ENCODE peak calls at places on chromosomes 11 and 22, in four cellular contexts. Q, H, V and R are unnamed samples.

GRCh38 chr11:86247608-86248007 is 3.1 kb downstream of the EED start:
- DNase-seq in Q (no peak), H (no peak), V (no peak), R (no peak)

GRCh38 chr22:29112680-29113079 is 39.8 kb downstream of the KREMEN1 start:
- DNase-seq in Q (no peak), H (no peak), V (no peak), R (no peak)

GRCh38 chr11:76512851-76513653 is 68.2 kb downstream of the EMSY start:
- DNase-seq in Q (no peak), H (no peak), V (no peak), R (no peak)

GRCh38 chr22:30077279-30077678 is 3.0 kb upstream of the HORMAD2 start:
- DNase-seq in Q (no peak), H (no peak), V (no peak), R (no peak)

GRCh38 chr11:80722616-80723015 is 1281.8 kb upstream of the TENM4 start:
- DNase-seq in Q (no peak), H (no peak), V (peak; percentile 71), R (no peak)

GRCh38 chr11:119739021-119739703 is 10.2 kb upstream of the NECTIN1 start:
- DNase-seq in Q (no peak), H (no peak), V (no peak), R (no peak)

GRCh38 chr22:40819741-40820140 is 595 bp upstream of the SLC25A17 start:
- DNase-seq in Q (no peak), H (no peak), V (no peak), R (no peak)

GRCh38 chr11:63667993-63668392 is 3.2 kb downstream of the ATL3 start:
- DNase-seq in Q (no peak), H (no peak), V (peak; percentile 75), R (no peak)

GRCh38 chr11:18776324-18776723 is 15.3 kb downstream of the PTPN5 start:
- DNase-seq in Q (no peak), H (no peak), V (no peak), R (no peak)

GRCh38 chr11:125001073-125001764 is 47.2 kb downstream of the CCDC15 start:
- DNase-seq in Q (no peak), H (no peak), V (no peak), R (no peak)

GRCh38 chr11:72229925-72230763 is 5.6 kb downstream of the INPPL1 start:
- DNase-seq in Q (no peak), H (no peak), V (no peak), R (peak; percentile 53)

GRCh38 chr22:50544078-50544745 is 1.5 kb upstream of the KLHDC7B start:
- DNase-seq in Q (no peak), H (peak; percentile 81), V (no peak), R (no peak)

GRCh38 chr11:123594921-123595320 is 59.5 kb downstream of the SCN3B start:
- DNase-seq in Q (no peak), H (no peak), V (no peak), R (no peak)

GRCh38 chr22:46948411-46949144 is 186.1 kb downstream of the TBC1D22A start:
- DNase-seq in Q (no peak), H (no peak), V (no peak), R (no peak)

GRCh38 chr22:17775781-17776470 is 1.7 kb upstream of the BID start:
- DNase-seq in Q (no peak), H (no peak), V (no peak), R (no peak)

GRCh38 chr11:132343445-132343844 is 973.0 kb downstream of the NTM start:
- DNase-seq in Q (no peak), H (no peak), V (no peak), R (no peak)

GRCh38 chr11:93846411-93846810 is 4.0 kb downstream of the VSTM5 start:
- DNase-seq in Q (no peak), H (no peak), V (no peak), R (no peak)

GRCh38 chr11:117717485-117718314 is 79.3 kb downstream of the DSCAML1 start:
- DNase-seq in Q (no peak), H (peak; percentile 58), V (no peak), R (no peak)

GRCh38 chr22:50699754-50700386 is 27.2 kb downstream of the SHANK3 start:
- DNase-seq in Q (no peak), H (no peak), V (no peak), R (no peak)

GRCh38 chr11:79229047-79229446 is 211.8 kb downstream of the TENM4 start:
- DNase-seq in Q (no peak), H (no peak), V (no peak), R (no peak)

DNA sequence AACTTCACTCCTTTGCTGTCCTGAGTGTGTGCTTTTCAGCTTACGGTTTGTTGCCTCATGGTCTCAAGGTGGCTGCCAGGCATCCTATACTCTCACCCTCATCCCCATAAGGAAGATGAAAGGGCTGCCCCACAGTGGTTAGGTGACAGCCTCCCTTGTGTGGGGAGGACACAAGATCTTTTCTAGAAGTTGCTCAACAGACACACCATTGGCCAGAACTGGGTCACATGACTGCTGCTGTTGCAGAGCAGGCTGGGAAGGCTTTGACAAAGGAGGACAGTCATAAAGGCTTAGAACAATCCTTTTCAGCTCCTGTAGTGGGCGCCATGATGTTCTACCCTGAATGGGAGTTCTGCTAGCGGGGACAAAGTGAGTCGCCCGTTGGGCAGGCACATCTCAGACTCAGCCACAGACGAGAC is 69.7 kb upstream of the RASD2 start:
- DNase-seq in Q (no peak), H (no peak), V (no peak), R (no peak)
- TF ChIP-seq CTCF in Q (no peak), H (no peak), V (no peak), R (no peak)

DNA sequence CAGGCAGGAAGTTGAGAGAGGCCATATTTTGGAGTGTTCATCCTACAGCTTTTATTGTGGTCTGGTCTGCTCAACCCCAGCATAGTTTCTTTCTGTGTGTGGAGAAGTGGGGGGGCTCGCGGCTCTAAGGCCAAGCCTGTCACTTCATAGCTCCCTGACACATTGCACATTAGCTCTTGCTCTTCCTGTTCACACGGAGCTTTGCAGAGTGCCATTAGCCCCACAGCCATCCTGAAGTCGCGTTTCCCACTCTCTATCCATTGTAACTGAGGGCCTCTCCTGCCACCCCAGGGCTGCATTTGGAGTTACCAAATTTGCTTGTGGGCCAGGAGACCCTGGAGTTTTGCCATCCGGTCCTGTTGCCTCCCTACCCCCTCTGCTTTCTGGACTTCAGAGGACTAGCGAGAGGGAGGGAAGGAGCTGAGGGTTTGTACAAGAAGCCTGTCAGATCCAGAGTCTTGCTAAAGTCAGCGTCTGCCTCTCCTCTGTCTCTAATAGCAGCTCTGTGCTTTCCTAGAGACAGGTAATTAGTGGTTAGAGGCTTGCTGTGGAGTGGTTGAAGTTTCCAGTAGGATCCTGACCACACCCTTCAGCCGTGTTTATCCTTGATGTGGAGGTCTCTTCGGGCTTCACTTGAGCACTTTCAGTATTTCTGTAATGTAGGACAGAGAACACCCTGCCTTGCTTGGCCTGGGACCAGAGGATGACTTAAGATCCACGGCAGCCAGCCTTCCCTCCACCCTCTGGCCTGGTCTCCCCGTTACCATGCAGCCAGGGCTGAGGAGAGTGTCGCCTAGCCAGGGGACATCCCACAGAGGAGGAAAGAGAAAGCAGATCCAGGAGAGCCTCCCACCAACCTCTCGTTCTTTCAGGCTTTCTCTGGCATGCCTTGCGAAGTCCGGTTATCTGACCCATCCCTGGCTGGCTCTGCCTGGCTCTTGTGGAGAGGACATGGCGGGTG is 14.1 kb downstream of the DCPS start:
- DNase-seq in Q (peak; percentile 96), H (peak; percentile 85), V (no peak), R (peak; percentile 86)
- H3K27ac ChIP-seq in Q (peak overlapping the region; percentile 84), H (peak overlapping the region; percentile 84), V (peak overlapping the region; percentile 89), R (peak overlapping the region; percentile 94)

DNA sequence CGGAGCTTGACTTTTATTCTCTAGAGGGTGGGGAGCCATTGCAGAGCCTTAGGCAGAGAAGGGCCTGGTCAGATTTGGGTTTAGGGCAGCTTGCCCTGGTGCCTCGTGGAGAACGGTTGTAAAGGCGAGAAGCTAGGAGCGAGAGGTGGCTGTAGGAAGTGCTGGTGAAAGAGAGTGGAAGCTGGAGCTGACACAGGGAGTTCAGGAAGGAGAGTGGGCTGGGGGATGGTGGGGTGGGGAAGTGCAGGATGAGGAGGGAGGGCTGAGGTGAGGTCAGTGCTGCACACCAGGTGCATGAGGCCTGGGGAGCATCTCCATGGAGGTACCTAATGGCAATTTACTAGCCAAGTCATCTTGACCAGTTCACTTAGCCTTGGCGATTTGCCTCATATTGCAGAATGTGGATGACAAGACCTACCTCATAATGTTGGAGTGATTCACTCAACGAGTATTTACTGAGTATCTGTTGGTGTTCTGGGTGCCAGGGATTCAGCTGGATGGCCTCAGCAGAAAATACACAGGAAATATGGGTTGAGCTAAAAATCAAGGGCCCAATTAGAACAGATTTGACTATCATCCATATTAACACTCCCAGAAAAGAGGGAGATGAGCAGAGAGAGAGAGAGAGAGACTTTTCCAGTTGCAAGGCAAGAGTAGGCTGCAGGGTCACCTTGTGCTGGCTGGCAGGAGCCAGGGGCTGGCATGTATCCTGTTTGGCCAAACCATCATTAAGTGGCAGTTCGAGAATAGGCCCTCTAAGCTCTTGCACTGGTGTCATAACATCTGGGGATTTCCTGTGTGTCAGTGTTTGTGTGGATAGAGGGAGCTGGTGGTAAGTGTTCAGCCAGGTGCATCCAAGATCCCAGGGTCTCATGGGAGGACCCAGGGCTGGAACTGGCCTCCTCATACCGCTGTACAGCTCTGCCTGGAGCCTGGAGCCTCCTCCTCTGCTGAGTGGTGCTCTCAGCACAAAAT is 44.4 kb upstream of the CLDN5 start:
- DNase-seq in Q (no peak), H (no peak), V (no peak), R (no peak)
- H3K4me3 ChIP-seq in Q (no peak overlapping the region), H (no peak overlapping the region), V (no peak overlapping the region), R (no peak overlapping the region)

GRCh38 chr11:44658451-44658850 is 68.3 kb upstream of the TSPAN18 start:
- DNase-seq in Q (no peak), H (no peak), V (no peak), R (no peak)
- TF ChIP-seq CTCF in Q (no peak), H (no peak), V (peak; percentile 42), R (no peak)

DNA sequence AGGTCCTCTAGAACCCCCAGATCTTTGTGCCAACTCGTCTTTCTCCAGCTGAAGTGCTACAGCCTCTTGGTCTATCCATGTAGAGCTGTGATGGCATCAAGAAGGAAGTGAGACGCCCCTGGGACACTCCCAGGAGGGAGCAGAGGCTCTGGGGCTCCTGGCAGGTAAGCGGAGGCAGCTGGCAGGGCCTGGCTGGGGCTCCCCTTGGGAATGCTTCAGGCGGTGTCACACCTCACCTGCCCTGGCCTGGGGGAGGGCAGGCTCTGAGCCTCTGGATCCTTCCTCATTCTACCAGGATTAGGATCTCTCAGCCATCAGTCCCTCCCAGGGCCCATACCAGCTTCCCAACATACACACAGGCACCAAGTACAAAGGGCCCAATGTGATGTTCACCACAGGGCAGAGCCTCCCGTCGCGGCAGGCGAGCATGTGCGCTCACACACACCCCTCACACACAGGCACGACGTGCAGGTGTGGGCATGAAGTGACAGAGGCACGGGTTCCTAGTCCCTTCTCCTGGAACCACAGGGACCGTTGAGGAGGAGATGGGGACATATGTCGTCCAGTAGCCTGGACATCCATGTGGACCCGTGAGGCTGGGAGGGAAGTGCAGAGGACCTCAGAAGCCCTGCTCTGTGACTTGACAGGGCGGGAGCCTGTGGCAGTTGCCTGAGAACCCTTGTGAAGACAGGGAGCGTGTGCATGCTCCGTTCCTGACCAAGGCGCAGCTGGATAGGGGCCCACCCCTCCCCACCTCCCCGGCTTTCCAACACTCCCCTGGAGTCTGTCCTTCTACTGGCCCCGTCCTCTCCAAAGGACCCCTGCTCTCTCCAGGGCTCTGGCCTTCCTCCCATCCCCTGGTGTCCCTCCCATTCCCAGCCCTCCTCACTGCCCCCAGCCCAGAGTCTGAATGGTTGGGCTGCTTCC is 32.5 kb downstream of the LMO1 start:
- DNase-seq in Q (no peak), H (no peak), V (no peak), R (no peak)
- H3K27ac ChIP-seq in Q (no peak overlapping the region), H (no peak overlapping the region), V (no peak overlapping the region), R (no peak overlapping the region)

DNA sequence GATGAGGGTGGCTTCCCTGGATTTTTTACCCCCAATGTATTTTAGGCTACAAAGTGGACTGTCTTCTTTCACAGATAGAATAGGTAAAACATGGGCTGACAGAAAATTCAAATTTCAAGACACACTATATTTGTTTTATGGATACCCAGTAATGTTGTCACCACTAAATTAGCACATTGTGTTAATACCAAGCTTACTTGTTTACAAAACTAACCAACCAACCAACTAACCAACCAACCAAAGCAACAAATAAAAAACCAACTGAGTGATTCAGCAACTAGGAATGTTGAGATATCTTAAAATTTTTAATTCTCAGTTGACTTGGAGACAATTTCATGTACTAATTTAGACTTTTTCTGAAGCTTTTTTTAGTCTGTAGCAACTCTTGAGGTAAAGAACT is 69.3 kb upstream of the CTSC start:
- DNase-seq in Q (no peak), H (no peak), V (no peak), R (no peak)
- H3K4me3 ChIP-seq in Q (no peak overlapping the region), H (no peak overlapping the region), V (no peak overlapping the region), R (no peak overlapping the region)